ENCODE peak calls at places on chromosome 2, in nine cellular contexts. One of them, this sample, is unnamed.

GRCh38 chr2:70801607-70802263 is 11.3 kb upstream of the FIGLA start:
- DNase-seq in GM12892: no peak
- DNase-seq in ureter: no peak
- DNase-seq in GM04503: no peak
- DNase-seq in amygdala: no peak
- DNase-seq in activated naive CD4-positive, alpha-beta T cell: no peak
- DNase-seq in heart right ventricle: no peak
- DNase-seq in anterior cingulate cortex: no peak
- DNase-seq in type B pancreatic cell: no peak
- DNase-seq in this sample: no peak

GRCh38 chr2:6986894-6987487 is 69.8 kb downstream of the RNF144A start:
- DNase-seq in activated naive CD4-positive, alpha-beta T cell: no peak
- DNase-seq in GM12892: no peak
- DNase-seq in amygdala: no peak
- DNase-seq in type B pancreatic cell: no peak
- DNase-seq in anterior cingulate cortex: no peak
- DNase-seq in GM04503: no peak
- DNase-seq in ureter: no peak
- DNase-seq in heart right ventricle: no peak
- DNase-seq in this sample: no peak

GRCh38 chr2:187982668-187983067 is 309.0 kb upstream of the GULP1 start:
- DNase-seq in ureter: no peak
- DNase-seq in type B pancreatic cell: no peak
- DNase-seq in GM04503: peak
- DNase-seq in activated naive CD4-positive, alpha-beta T cell: no peak
- DNase-seq in amygdala: no peak
- DNase-seq in GM12892: no peak
- DNase-seq in anterior cingulate cortex: no peak
- DNase-seq in heart right ventricle: no peak
- DNase-seq in this sample: no peak

GRCh38 chr2:27518113-27518781 is 21.6 kb downstream of the GCKR start:
- DNase-seq in anterior cingulate cortex: no peak
- DNase-seq in heart right ventricle: no peak
- DNase-seq in activated naive CD4-positive, alpha-beta T cell: no peak
- DNase-seq in GM04503: no peak
- DNase-seq in GM12892: no peak
- DNase-seq in type B pancreatic cell: no peak
- DNase-seq in ureter: no peak
- DNase-seq in amygdala: no peak
- DNase-seq in this sample: no peak

GRCh38 chr2:128779301-128780095 is 460.8 kb upstream of the HS6ST1 start:
- DNase-seq in GM04503: no peak
- DNase-seq in activated naive CD4-positive, alpha-beta T cell: no peak
- DNase-seq in amygdala: no peak
- DNase-seq in anterior cingulate cortex: no peak
- DNase-seq in GM12892: no peak
- DNase-seq in type B pancreatic cell: no peak
- DNase-seq in heart right ventricle: no peak
- DNase-seq in ureter: no peak
- DNase-seq in this sample: no peak

GRCh38 chr2:229725716-229726346 is 11.5 kb upstream of the DNER start:
- DNase-seq in GM12892: no peak
- DNase-seq in activated naive CD4-positive, alpha-beta T cell: no peak
- DNase-seq in ureter: no peak
- DNase-seq in anterior cingulate cortex: no peak
- DNase-seq in amygdala: no peak
- DNase-seq in GM04503: no peak
- DNase-seq in heart right ventricle: no peak
- DNase-seq in type B pancreatic cell: no peak
- DNase-seq in this sample: no peak

GRCh38 chr2:85754313-85755095 is 713 bp downstream of the ATOH8 start:
- DNase-seq in anterior cingulate cortex: peak
- DNase-seq in GM12892: no peak
- DNase-seq in activated naive CD4-positive, alpha-beta T cell: no peak
- DNase-seq in heart right ventricle: peak
- DNase-seq in type B pancreatic cell: peak
- DNase-seq in GM04503: no peak
- DNase-seq in amygdala: no peak
- DNase-seq in ureter: no peak
- DNase-seq in this sample: peak

GRCh38 chr2:2655451-2655850 is 324.4 kb upstream of the MYT1L start:
- DNase-seq in GM04503: no peak
- DNase-seq in type B pancreatic cell: no peak
- DNase-seq in GM12892: no peak
- DNase-seq in anterior cingulate cortex: no peak
- DNase-seq in ureter: no peak
- DNase-seq in heart right ventricle: no peak
- DNase-seq in amygdala: no peak
- DNase-seq in activated naive CD4-positive, alpha-beta T cell: no peak
- DNase-seq in this sample: no peak

GRCh38 chr2:60818272-60818671 is 62.2 kb downstream of the PAPOLG start:
- DNase-seq in activated naive CD4-positive, alpha-beta T cell: no peak
- DNase-seq in anterior cingulate cortex: no peak
- DNase-seq in type B pancreatic cell: peak
- DNase-seq in ureter: no peak
- DNase-seq in GM04503: no peak
- DNase-seq in GM12892: no peak
- DNase-seq in amygdala: no peak
- DNase-seq in heart right ventricle: no peak
- DNase-seq in this sample: no peak

GRCh38 chr2:129689600-129689999 is 289.9 kb upstream of the RAB6C start:
- DNase-seq in GM04503: no peak
- DNase-seq in activated naive CD4-positive, alpha-beta T cell: no peak
- DNase-seq in type B pancreatic cell: no peak
- DNase-seq in GM12892: no peak
- DNase-seq in ureter: no peak
- DNase-seq in anterior cingulate cortex: no peak
- DNase-seq in amygdala: no peak
- DNase-seq in heart right ventricle: no peak
- DNase-seq in this sample: no peak

GRCh38 chr2:111618577-111618930 is 265.4 kb downstream of the ANAPC1 start:
- DNase-seq in heart right ventricle: peak
- DNase-seq in type B pancreatic cell: no peak
- DNase-seq in ureter: no peak
- DNase-seq in activated naive CD4-positive, alpha-beta T cell: no peak
- DNase-seq in GM04503: peak
- DNase-seq in anterior cingulate cortex: no peak
- DNase-seq in amygdala: no peak
- DNase-seq in GM12892: no peak
- DNase-seq in this sample: peak

GRCh38 chr2:25401307-25402021 is 59.7 kb upstream of the DNMT3A start:
- DNase-seq in GM04503: no peak
- DNase-seq in activated naive CD4-positive, alpha-beta T cell: no peak
- DNase-seq in amygdala: no peak
- DNase-seq in type B pancreatic cell: no peak
- DNase-seq in anterior cingulate cortex: no peak
- DNase-seq in GM12892: no peak
- DNase-seq in ureter: no peak
- DNase-seq in heart right ventricle: no peak
- DNase-seq in this sample: no peak

GRCh38 chr2:224882291-224883171 is 159.7 kb downstream of the DOCK10 start:
- DNase-seq in anterior cingulate cortex: no peak
- DNase-seq in activated naive CD4-positive, alpha-beta T cell: no peak
- DNase-seq in GM04503: peak
- DNase-seq in heart right ventricle: no peak
- DNase-seq in amygdala: no peak
- DNase-seq in ureter: no peak
- DNase-seq in GM12892: no peak
- DNase-seq in type B pancreatic cell: no peak
- DNase-seq in this sample: no peak

GRCh38 chr2:222057249-222058073 is 241.3 kb downstream of the PAX3 start:
- DNase-seq in anterior cingulate cortex: no peak
- DNase-seq in GM04503: no peak
- DNase-seq in activated naive CD4-positive, alpha-beta T cell: no peak
- DNase-seq in heart right ventricle: no peak
- DNase-seq in type B pancreatic cell: no peak
- DNase-seq in ureter: no peak
- DNase-seq in amygdala: no peak
- DNase-seq in GM12892: peak
- DNase-seq in this sample: no peak

GRCh38 chr2:238242731-238243495 is 3.1 kb upstream of the HES6 start:
- DNase-seq in activated naive CD4-positive, alpha-beta T cell: no peak
- DNase-seq in heart right ventricle: peak
- DNase-seq in amygdala: no peak
- DNase-seq in ureter: no peak
- DNase-seq in GM04503: no peak
- DNase-seq in type B pancreatic cell: no peak
- DNase-seq in GM12892: no peak
- DNase-seq in anterior cingulate cortex: no peak
- DNase-seq in this sample: no peak

GRCh38 chr2:208096080-208096479 is 28.2 kb downstream of the CRYGD start:
- DNase-seq in activated naive CD4-positive, alpha-beta T cell: no peak
- DNase-seq in heart right ventricle: no peak
- DNase-seq in type B pancreatic cell: no peak
- DNase-seq in GM12892: no peak
- DNase-seq in anterior cingulate cortex: no peak
- DNase-seq in GM04503: no peak
- DNase-seq in ureter: no peak
- DNase-seq in amygdala: no peak
- DNase-seq in this sample: no peak

GRCh38 chr2:170217778-170218251 is 39.9 kb downstream of the MYO3B start:
- DNase-seq in activated naive CD4-positive, alpha-beta T cell: no peak
- DNase-seq in GM12892: no peak
- DNase-seq in amygdala: no peak
- DNase-seq in GM04503: peak
- DNase-seq in ureter: no peak
- DNase-seq in heart right ventricle: no peak
- DNase-seq in anterior cingulate cortex: no peak
- DNase-seq in type B pancreatic cell: no peak
- DNase-seq in this sample: no peak

GRCh38 chr2:239822146-239822945 is 202.8 kb downstream of the NDUFA10 start:
- DNase-seq in GM04503: no peak
- DNase-seq in anterior cingulate cortex: no peak
- DNase-seq in type B pancreatic cell: peak
- DNase-seq in heart right ventricle: no peak
- DNase-seq in GM12892: no peak
- DNase-seq in amygdala: no peak
- DNase-seq in ureter: peak
- DNase-seq in activated naive CD4-positive, alpha-beta T cell: no peak
- DNase-seq in this sample: no peak

GRCh38 chr2:234536218-234536989 is 39.5 kb upstream of the ARL4C start:
- DNase-seq in ureter: no peak
- DNase-seq in heart right ventricle: no peak
- DNase-seq in amygdala: no peak
- DNase-seq in activated naive CD4-positive, alpha-beta T cell: no peak
- DNase-seq in type B pancreatic cell: no peak
- DNase-seq in GM12892: no peak
- DNase-seq in anterior cingulate cortex: no peak
- DNase-seq in GM04503: no peak
- DNase-seq in this sample: no peak

GRCh38 chr2:46361920-46362666 is 64.9 kb downstream of the EPAS1 start:
- DNase-seq in amygdala: no peak
- DNase-seq in anterior cingulate cortex: no peak
- DNase-seq in GM12892: no peak
- DNase-seq in GM04503: no peak
- DNase-seq in activated naive CD4-positive, alpha-beta T cell: no peak
- DNase-seq in type B pancreatic cell: no peak
- DNase-seq in ureter: no peak
- DNase-seq in heart right ventricle: no peak
- DNase-seq in this sample: no peak

GRCh38 chr2:64422466-64422865 is 31.5 kb upstream of the LGALSL start:
- DNase-seq in heart right ventricle: no peak
- DNase-seq in GM12892: no peak
- DNase-seq in ureter: no peak
- DNase-seq in type B pancreatic cell: no peak
- DNase-seq in activated naive CD4-positive, alpha-beta T cell: no peak
- DNase-seq in anterior cingulate cortex: no peak
- DNase-seq in GM04503: no peak
- DNase-seq in amygdala: no peak
- DNase-seq in this sample: no peak

GRCh38 chr2:9179572-9180201 is 26.9 kb upstream of the ASAP2 start:
- DNase-seq in anterior cingulate cortex: no peak
- DNase-seq in type B pancreatic cell: no peak
- DNase-seq in heart right ventricle: no peak
- DNase-seq in activated naive CD4-positive, alpha-beta T cell: no peak
- DNase-seq in ureter: no peak
- DNase-seq in GM04503: peak
- DNase-seq in amygdala: no peak
- DNase-seq in GM12892: no peak
- DNase-seq in this sample: no peak

GRCh38 chr2:102112692-102113665 is 29.6 kb upstream of the IL1R1 start:
- DNase-seq in amygdala: no peak
- DNase-seq in GM04503: no peak
- DNase-seq in type B pancreatic cell: no peak
- DNase-seq in heart right ventricle: no peak
- DNase-seq in anterior cingulate cortex: no peak
- DNase-seq in activated naive CD4-positive, alpha-beta T cell: no peak
- DNase-seq in ureter: no peak
- DNase-seq in GM12892: no peak
- DNase-seq in this sample: no peak

GRCh38 chr2:67485431-67485830 is 88.3 kb downstream of the ETAA1 start:
- DNase-seq in anterior cingulate cortex: no peak
- DNase-seq in type B pancreatic cell: no peak
- DNase-seq in amygdala: no peak
- DNase-seq in GM12892: no peak
- DNase-seq in GM04503: peak
- DNase-seq in activated naive CD4-positive, alpha-beta T cell: no peak
- DNase-seq in ureter: no peak
- DNase-seq in heart right ventricle: no peak
- DNase-seq in this sample: no peak

GRCh38 chr2:18546586-18546985 is 13.9 kb downstream of the RDH14 start:
- DNase-seq in anterior cingulate cortex: no peak
- DNase-seq in type B pancreatic cell: no peak
- DNase-seq in activated naive CD4-positive, alpha-beta T cell: no peak
- DNase-seq in amygdala: no peak
- DNase-seq in GM12892: no peak
- DNase-seq in heart right ventricle: no peak
- DNase-seq in GM04503: no peak
- DNase-seq in ureter: no peak
- DNase-seq in this sample: no peak

GRCh38 chr2:100416397-100416938 is 1.0 kb downstream of the CHST10 start:
- DNase-seq in anterior cingulate cortex: no peak
- DNase-seq in GM12892: no peak
- DNase-seq in ureter: no peak
- DNase-seq in GM04503: no peak
- DNase-seq in amygdala: no peak
- DNase-seq in type B pancreatic cell: no peak
- DNase-seq in activated naive CD4-positive, alpha-beta T cell: no peak
- DNase-seq in heart right ventricle: no peak
- DNase-seq in this sample: no peak

GRCh38 chr2:56741601-56742102 is 557.9 kb downstream of the CCDC85A start:
- DNase-seq in activated naive CD4-positive, alpha-beta T cell: no peak
- DNase-seq in GM04503: peak
- DNase-seq in type B pancreatic cell: no peak
- DNase-seq in amygdala: no peak
- DNase-seq in ureter: no peak
- DNase-seq in anterior cingulate cortex: no peak
- DNase-seq in GM12892: no peak
- DNase-seq in heart right ventricle: peak
- DNase-seq in this sample: peak

GRCh38 chr2:241568738-241569137 is 10.2 kb downstream of the BOK start:
- DNase-seq in amygdala: no peak
- DNase-seq in ureter: no peak
- DNase-seq in anterior cingulate cortex: no peak
- DNase-seq in GM12892: no peak
- DNase-seq in activated naive CD4-positive, alpha-beta T cell: no peak
- DNase-seq in GM04503: no peak
- DNase-seq in heart right ventricle: no peak
- DNase-seq in type B pancreatic cell: no peak
- DNase-seq in this sample: no peak

GRCh38 chr2:206353685-206354084 is 79.2 kb downstream of the ZDBF2 start:
- DNase-seq in type B pancreatic cell: no peak
- DNase-seq in anterior cingulate cortex: no peak
- DNase-seq in amygdala: no peak
- DNase-seq in heart right ventricle: no peak
- DNase-seq in ureter: no peak
- DNase-seq in GM12892: no peak
- DNase-seq in GM04503: no peak
- DNase-seq in activated naive CD4-positive, alpha-beta T cell: no peak
- DNase-seq in this sample: no peak

GRCh38 chr2:201813996-201814845 is 7.9 kb downstream of the CDK15 start:
- DNase-seq in type B pancreatic cell: no peak
- DNase-seq in heart right ventricle: no peak
- DNase-seq in amygdala: no peak
- DNase-seq in ureter: no peak
- DNase-seq in GM04503: no peak
- DNase-seq in GM12892: no peak
- DNase-seq in anterior cingulate cortex: no peak
- DNase-seq in activated naive CD4-positive, alpha-beta T cell: no peak
- DNase-seq in this sample: no peak

GRCh38 chr2:177396630-177397460 is 4.3 kb downstream of the AGPS start:
- DNase-seq in GM12892: no peak
- DNase-seq in anterior cingulate cortex: no peak
- DNase-seq in activated naive CD4-positive, alpha-beta T cell: no peak
- DNase-seq in heart right ventricle: no peak
- DNase-seq in type B pancreatic cell: no peak
- DNase-seq in amygdala: no peak
- DNase-seq in ureter: no peak
- DNase-seq in GM04503: peak
- DNase-seq in this sample: no peak